ENCODE peak calls at places on chromosomes 13 and 19, in four cellular contexts. X is HL-60, Q is K562, D is GM12878. R is an unnamed sample.

GRCh38 chr13:98293103-98293502 is 116.0 kb upstream of the RNF113B start:
- DNase-seq in X (no peak), Q (no peak), D (no peak), R (no peak)

GRCh38 chr19:10086032-10086903 is at the start of gene SHFL:
- DNase-seq in X (peak; percentile 56), Q (peak; percentile 93), D (no peak), R (peak; percentile 93)

GRCh38 chr13:30463820-30464495 is 1.8 kb downstream of the HMGB1 start:
- DNase-seq in X (peak; percentile 47), D (no peak), Q (no peak), R (no peak)

GRCh38 chr13:113919761-113920160 is 54.1 kb downstream of the C13orf46 start:
- DNase-seq in X (no peak), Q (no peak), D (no peak), R (no peak)

GRCh38 chr13:108281941-108282340 is 12.4 kb downstream of the TNFSF13B start:
- DNase-seq in X (no peak), D (no peak), Q (peak; percentile 6), R (no peak)

GRCh38 chr19:5138606-5139594 is 170.0 kb downstream of the KDM4B start:
- DNase-seq in Q (peak; percentile 34), X (peak; percentile 97), D (peak; percentile 79), R (peak; percentile 82)

GRCh38 chr13:27455331-27455855 is 5.0 kb upstream of the MTIF3 start:
- DNase-seq in X (no peak), D (no peak), Q (no peak), R (no peak)

GRCh38 chr19:1015782-1016646 is 4.9 kb downstream of the TMEM259 start:
- DNase-seq in D (no peak), X (no peak), Q (no peak), R (no peak)

GRCh38 chr19:4707956-4708650 is 15.5 kb downstream of the DPP9 start:
- DNase-seq in X (no peak), D (no peak), Q (no peak), R (no peak)

GRCh38 chr13:46861959-46862358 is 34.9 kb downstream of the HTR2A start:
- DNase-seq in D (no peak), X (no peak), Q (no peak), R (no peak)

GRCh38 chr13:112140366-112140765 is 73.4 kb downstream of the SOX1 start:
- DNase-seq in D (no peak), X (no peak), Q (no peak), R (no peak)

GRCh38 chr13:94217370-94217769 is 262.1 kb downstream of the DCT start:
- DNase-seq in Q (no peak), D (no peak), X (no peak), R (no peak)

GRCh38 chr13:78499802-78500201 is 103.5 kb downstream of the POU4F1 start:
- DNase-seq in X (no peak), D (no peak), Q (no peak), R (no peak)

GRCh38 chr13:102977471-102977870 is 88.7 kb downstream of the SLC10A2 start:
- DNase-seq in X (no peak), Q (no peak), D (no peak), R (no peak)

GRCh38 chr13:90201676-90202425 is 1145.6 kb upstream of the MIR17HG start:
- DNase-seq in Q (no peak), D (no peak), X (no peak), R (no peak)

GRCh38 chr19:34277244-34277643 is 22.9 kb downstream of the GARRE1 start:
- DNase-seq in Q (no peak), X (no peak), D (no peak), R (no peak)

GRCh38 chr19:30167206-30167903 is 204.8 kb upstream of the ZNF536 start:
- DNase-seq in D (no peak), Q (no peak), X (no peak), R (no peak)

GRCh38 chr19:7442423-7442822 is 46.4 kb downstream of the PEX11G start:
- DNase-seq in D (no peak), X (no peak), Q (no peak), R (no peak)

GRCh38 chr13:41188584-41188983 is 5.8 kb downstream of the KBTBD7 start:
- DNase-seq in D (no peak), Q (no peak), X (no peak), R (no peak)

GRCh38 chr19:39407644-39408391 is 1.2 kb downstream of the ZFP36 start:
- DNase-seq in X (peak; percentile 56), Q (no peak), D (no peak), R (no peak)

GRCh38 chr13:89750371-89750770 is 1597.1 kb upstream of the MIR17HG start:
- DNase-seq in X (no peak), D (no peak), Q (no peak), R (no peak)

GRCh38 chr19:55304279-55304978 is 20.6 kb downstream of the BRSK1 start:
- DNase-seq in D (no peak), X (peak; percentile 73), Q (peak; percentile 69), R (no peak)

GRCh38 chr19:2455481-2456300 is 1.1 kb downstream of the LMNB2 start:
- DNase-seq in X (peak; percentile 48), D (no peak), Q (peak; percentile 74), R (peak; percentile 74)

GRCh38 chr13:61954092-61954491 is 538.4 kb upstream of the PCDH20 start:
- DNase-seq in D (no peak), Q (no peak), X (no peak), R (no peak)

GRCh38 chr13:101700598-101700997 is 248.1 kb downstream of the ITGBL1 start:
- DNase-seq in X (no peak), Q (no peak), D (no peak), R (no peak)

GRCh38 chr13:105778196-105778595 is 757.3 kb downstream of the EFNB2 start:
- DNase-seq in D (no peak), X (no peak), Q (no peak), R (no peak)

GRCh38 chr19:38554676-38555141 is 63.0 kb downstream of the MAP4K1 start:
- DNase-seq in X (no peak), Q (no peak), D (peak; percentile 40), R (no peak)

GRCh38 chr19:30450101-30450500 is 77.9 kb downstream of the ZNF536 start:
- DNase-seq in Q (no peak), X (no peak), D (no peak), R (no peak)

GRCh38 chr13:34207334-34207733 is 389.4 kb downstream of the RFC3 start:
- DNase-seq in X (no peak), Q (no peak), D (no peak), R (no peak)

GRCh38 chr13:78608705-78609463 is 5.5 kb upstream of the POU4F1 start:
- DNase-seq in D (no peak), Q (no peak), X (no peak), R (no peak)

GRCh38 chr13:46866150-46866549 is 30.7 kb downstream of the HTR2A start:
- DNase-seq in X (peak; percentile 88), Q (no peak), D (no peak), R (no peak)

GRCh38 chr13:39676315-39676876 is 20.9 kb downstream of the COG6 start:
- DNase-seq in Q (no peak), D (no peak), X (peak; percentile 36), R (no peak)

GRCh38 chr13:34942732-34943674 is 933 bp downstream of the NBEA start:
- DNase-seq in Q (no peak), D (no peak), X (no peak), R (no peak)

GRCh38 chr13:36666482-36667264 is 7.1 kb upstream of the SERTM1 start:
- DNase-seq in Q (no peak), X (no peak), D (no peak), R (no peak)

GRCh38 chr13:42233726-42234125 is 38.2 kb upstream of the AKAP11 start:
- DNase-seq in D (no peak), X (no peak), Q (no peak), R (no peak)

GRCh38 chr13:61900033-61900432 is 484.4 kb upstream of the PCDH20 start:
- DNase-seq in X (no peak), Q (no peak), D (no peak), R (no peak)

DNA sequence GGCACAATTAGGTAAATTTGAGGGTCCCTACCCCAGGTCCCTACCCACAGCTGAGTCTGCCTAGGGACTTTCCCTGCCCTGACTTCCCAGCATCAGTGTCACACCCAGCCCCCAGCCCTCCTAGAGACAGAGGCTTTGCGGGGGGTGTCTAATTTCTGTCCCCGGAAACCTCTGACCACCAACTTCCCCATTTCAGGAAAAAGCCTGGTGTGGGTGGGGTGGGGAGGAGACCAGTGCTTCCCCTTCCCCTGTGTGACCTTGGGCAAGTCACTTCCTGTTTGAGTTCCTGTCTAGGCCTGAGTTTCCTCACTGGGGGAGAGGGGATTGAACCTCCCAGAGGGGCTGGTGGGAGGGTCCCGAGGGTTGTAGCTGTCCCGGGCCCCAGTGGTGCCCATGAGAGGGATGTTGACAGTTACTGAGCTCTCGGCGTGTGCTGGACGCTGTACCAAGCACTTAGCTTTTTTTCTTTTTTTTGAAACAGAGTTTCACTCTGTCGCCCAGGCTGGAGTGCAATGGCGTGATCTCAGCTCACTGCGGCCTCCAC is 7.9 kb downstream of the VASP start:
- DNase-seq in X (peak; percentile 98), D (peak; percentile 57), Q (peak; percentile 38), R (no peak)
- TF ChIP-seq SPI1 in X (peak; percentile 96), D (peak; percentile 81), Q (peak; percentile 97), R (peak; percentile 78)

DNA sequence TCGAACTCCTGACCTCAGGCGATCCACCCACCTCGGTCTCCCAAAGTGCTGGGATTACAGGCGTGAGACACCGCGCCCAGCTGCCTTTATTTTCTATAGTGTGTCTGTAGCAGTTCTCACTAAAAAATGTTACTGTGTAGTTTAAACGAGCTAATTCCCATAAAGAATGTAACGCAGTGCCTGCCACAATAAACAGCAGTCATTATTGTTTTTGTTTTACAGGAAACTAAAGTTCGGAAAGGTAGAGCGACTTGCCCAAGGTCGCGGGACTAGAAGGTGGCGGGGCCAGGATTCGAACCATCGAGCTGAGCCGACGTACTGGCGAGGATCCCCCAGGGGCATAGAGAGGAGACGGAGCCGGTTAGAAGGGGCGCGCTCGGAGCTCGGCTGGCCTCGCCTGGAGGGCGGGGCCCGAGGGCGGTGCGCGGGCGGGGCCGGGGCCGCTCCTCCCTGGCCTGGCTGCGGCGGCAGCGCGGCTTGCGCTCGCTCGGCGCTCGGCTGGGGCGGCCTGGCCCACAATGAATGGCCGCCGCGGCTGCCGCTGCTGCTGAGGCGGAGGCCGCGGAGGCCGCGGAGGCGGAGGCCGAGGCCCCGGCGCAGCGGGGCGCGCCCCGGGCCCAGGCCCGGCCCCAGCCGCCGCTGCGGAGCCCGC is at the start of gene NACC1:
- DNase-seq in D (no peak), X (peak; percentile 89), Q (peak; percentile 88), R (peak; percentile 97)
- TF ChIP-seq POLR2AphosphoS5 in D (no peak), X (no peak), Q (peak; percentile 38), R (no peak)

DNA sequence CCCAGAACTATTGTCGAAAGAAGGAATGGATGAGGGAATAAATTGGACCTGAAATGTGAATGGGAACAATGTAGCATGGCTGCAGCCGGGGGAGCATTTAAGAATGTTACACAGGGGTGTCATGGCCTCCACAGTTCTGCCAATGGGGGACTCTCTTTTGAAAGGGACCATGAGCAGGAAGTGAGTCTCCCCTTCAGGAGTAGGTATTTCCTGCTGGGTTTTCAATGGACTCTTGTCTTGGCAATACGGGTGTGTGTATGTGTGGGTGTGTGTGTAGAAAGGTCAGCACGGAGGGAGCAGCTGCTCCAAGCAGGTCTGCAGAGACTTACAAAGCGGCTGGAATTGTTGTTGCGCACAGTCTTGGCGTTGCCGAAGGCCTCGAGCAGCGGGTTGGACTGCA is 24.4 kb downstream of the MYO1F start:
- DNase-seq in D (no peak), X (no peak), Q (peak; percentile 35), R (no peak)
- TF ChIP-seq SPI1 in D (no peak), X (no peak), Q (no peak), R (no peak)

DNA sequence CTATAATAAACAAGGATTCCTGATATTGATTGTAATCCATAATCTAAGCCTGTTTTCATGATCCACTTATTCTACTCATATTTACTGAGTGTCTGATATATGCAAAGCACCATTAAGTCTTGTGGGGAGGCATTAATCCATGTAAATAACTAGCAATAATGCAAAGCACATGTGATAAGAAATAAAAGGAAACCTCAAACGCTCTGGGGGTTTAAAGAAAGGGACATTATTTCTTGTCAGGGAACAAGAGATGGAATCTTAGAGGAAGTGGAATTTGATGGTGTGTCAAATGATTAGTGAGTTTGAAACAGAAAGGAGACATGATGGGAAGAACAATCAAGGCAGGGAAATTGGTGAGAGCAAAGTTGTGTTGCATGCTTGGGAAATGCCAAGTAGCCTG is 57.4 kb upstream of the FLT1 start:
- DNase-seq in Q (no peak), X (no peak), D (no peak), R (no peak)
- TF ChIP-seq POLR2AphosphoS5 in Q (no peak), X (no peak), D (no peak), R (no peak)

R was measured in GM12891.